ENCODE peak calls at places on chromosome 20, in ten cellular contexts. One of them, this sample, is unnamed.

GRCh38 chr20:43959079-43959919 is 44.6 kb downstream of the TOX2 start:
- DNase-seq in GM04503: no peak
- DNase-seq in germinal center: no peak
- DNase-seq in adrenal gland: no peak
- DNase-seq in Right ventricle myocardium inferior: no peak
- DNase-seq in left cardiac atrium: no peak
- DNase-seq in occipital lobe: no peak
- DNase-seq in COLO829: no peak
- DNase-seq in T-helper 1 cell: peak; percentile 66
- DNase-seq in NCI-H1092: peak; percentile 74
- DNase-seq in this sample: no peak

GRCh38 chr20:62042025-62042820 is 23.5 kb downstream of the TAF4 start:
- DNase-seq in GM04503: no peak
- DNase-seq in germinal center: no peak
- DNase-seq in adrenal gland: no peak
- DNase-seq in Right ventricle myocardium inferior: no peak
- DNase-seq in left cardiac atrium: no peak
- DNase-seq in occipital lobe: no peak
- DNase-seq in COLO829: no peak
- DNase-seq in T-helper 1 cell: no peak
- DNase-seq in NCI-H1092: no peak
- DNase-seq in this sample: no peak

GRCh38 chr20:13211956-13212618 is 9.0 kb upstream of the ISM1 start:
- DNase-seq in GM04503: no peak
- DNase-seq in germinal center: no peak
- DNase-seq in adrenal gland: no peak
- DNase-seq in Right ventricle myocardium inferior: no peak
- DNase-seq in left cardiac atrium: no peak
- DNase-seq in occipital lobe: no peak
- DNase-seq in COLO829: no peak
- DNase-seq in T-helper 1 cell: no peak
- DNase-seq in NCI-H1092: no peak
- DNase-seq in this sample: no peak

GRCh38 chr20:47859255-47859654 is 74.0 kb upstream of the SULF2 start:
- DNase-seq in GM04503: no peak
- DNase-seq in germinal center: no peak
- DNase-seq in adrenal gland: no peak
- DNase-seq in Right ventricle myocardium inferior: no peak
- DNase-seq in left cardiac atrium: no peak
- DNase-seq in occipital lobe: no peak
- DNase-seq in COLO829: no peak
- DNase-seq in T-helper 1 cell: no peak
- DNase-seq in NCI-H1092: no peak
- DNase-seq in this sample: no peak

GRCh38 chr20:51266353-51266752 is 243.4 kb upstream of the KCNG1 start:
- DNase-seq in GM04503: no peak
- DNase-seq in germinal center: no peak
- DNase-seq in adrenal gland: no peak
- DNase-seq in Right ventricle myocardium inferior: no peak
- DNase-seq in left cardiac atrium: no peak
- DNase-seq in occipital lobe: no peak
- DNase-seq in COLO829: no peak
- DNase-seq in T-helper 1 cell: no peak
- DNase-seq in NCI-H1092: no peak
- DNase-seq in this sample: no peak

GRCh38 chr20:62409935-62410741 is 3.1 kb upstream of the CABLES2 start:
- DNase-seq in GM04503: no peak
- DNase-seq in germinal center: peak; percentile 56
- DNase-seq in adrenal gland: peak; percentile 87
- DNase-seq in Right ventricle myocardium inferior: no peak
- DNase-seq in left cardiac atrium: peak; percentile 48
- DNase-seq in occipital lobe: no peak
- DNase-seq in COLO829: peak; percentile 35
- DNase-seq in T-helper 1 cell: peak; percentile 21
- DNase-seq in NCI-H1092: peak; percentile 83
- DNase-seq in this sample: no peak

GRCh38 chr20:63969851-63970713 is at the start of gene ZNF512B:
- DNase-seq in GM04503: no peak
- DNase-seq in germinal center: peak; percentile 59
- DNase-seq in adrenal gland: peak; percentile 82
- DNase-seq in Right ventricle myocardium inferior: peak; percentile 76
- DNase-seq in left cardiac atrium: peak; percentile 82
- DNase-seq in occipital lobe: peak; percentile 35
- DNase-seq in COLO829: peak; percentile 90
- DNase-seq in T-helper 1 cell: peak; percentile 65
- DNase-seq in NCI-H1092: peak; percentile 64
- DNase-seq in this sample: no peak

GRCh38 chr20:12936020-12936419 is 72.8 kb upstream of the SPTLC3 start:
- DNase-seq in GM04503: no peak
- DNase-seq in germinal center: no peak
- DNase-seq in adrenal gland: no peak
- DNase-seq in Right ventricle myocardium inferior: no peak
- DNase-seq in left cardiac atrium: no peak
- DNase-seq in occipital lobe: no peak
- DNase-seq in COLO829: no peak
- DNase-seq in T-helper 1 cell: no peak
- DNase-seq in NCI-H1092: no peak
- DNase-seq in this sample: no peak

GRCh38 chr20:63695419-63696310 is 787 bp upstream of the TNFRSF6B start:
- DNase-seq in GM04503: no peak
- DNase-seq in germinal center: no peak
- DNase-seq in adrenal gland: peak; percentile 14
- DNase-seq in Right ventricle myocardium inferior: peak; percentile 87
- DNase-seq in left cardiac atrium: peak; percentile 64
- DNase-seq in occipital lobe: no peak
- DNase-seq in COLO829: no peak
- DNase-seq in T-helper 1 cell: no peak
- DNase-seq in NCI-H1092: no peak
- DNase-seq in this sample: no peak

GRCh38 chr20:40868568-40869223 is 159.9 kb upstream of the TOP1 start:
- DNase-seq in GM04503: peak; percentile 41
- DNase-seq in germinal center: no peak
- DNase-seq in adrenal gland: peak; percentile 28
- DNase-seq in Right ventricle myocardium inferior: no peak
- DNase-seq in left cardiac atrium: peak; percentile 55
- DNase-seq in occipital lobe: no peak
- DNase-seq in COLO829: no peak
- DNase-seq in T-helper 1 cell: no peak
- DNase-seq in NCI-H1092: no peak
- DNase-seq in this sample: no peak

GRCh38 chr20:57389695-57390603 is 1.2 kb upstream of the RBM38 start:
- DNase-seq in GM04503: no peak
- DNase-seq in germinal center: peak; percentile 48
- DNase-seq in adrenal gland: no peak
- DNase-seq in Right ventricle myocardium inferior: peak; percentile 69
- DNase-seq in left cardiac atrium: no peak
- DNase-seq in occipital lobe: no peak
- DNase-seq in COLO829: no peak
- DNase-seq in T-helper 1 cell: peak; percentile 46
- DNase-seq in NCI-H1092: no peak
- DNase-seq in this sample: no peak

GRCh38 chr20:62014889-62015375 is 50.7 kb downstream of the TAF4 start:
- DNase-seq in GM04503: no peak
- DNase-seq in germinal center: no peak
- DNase-seq in adrenal gland: no peak
- DNase-seq in Right ventricle myocardium inferior: no peak
- DNase-seq in left cardiac atrium: no peak
- DNase-seq in occipital lobe: no peak
- DNase-seq in COLO829: no peak
- DNase-seq in T-helper 1 cell: no peak
- DNase-seq in NCI-H1092: no peak
- DNase-seq in this sample: no peak

GRCh38 chr20:53731595-53731994 is 138.0 kb upstream of the ZNF217 start:
- DNase-seq in GM04503: no peak
- DNase-seq in germinal center: no peak
- DNase-seq in adrenal gland: no peak
- DNase-seq in Right ventricle myocardium inferior: no peak
- DNase-seq in left cardiac atrium: no peak
- DNase-seq in occipital lobe: no peak
- DNase-seq in COLO829: no peak
- DNase-seq in T-helper 1 cell: no peak
- DNase-seq in NCI-H1092: no peak
- DNase-seq in this sample: no peak

GRCh38 chr20:53216856-53217576 is 244.9 kb downstream of the TSHZ2 start:
- DNase-seq in GM04503: no peak
- DNase-seq in germinal center: peak; percentile 73
- DNase-seq in adrenal gland: peak; percentile 83
- DNase-seq in Right ventricle myocardium inferior: peak; percentile 90
- DNase-seq in left cardiac atrium: peak; percentile 72
- DNase-seq in occipital lobe: peak; percentile 11
- DNase-seq in COLO829: peak; percentile 36
- DNase-seq in T-helper 1 cell: peak; percentile 67
- DNase-seq in NCI-H1092: peak; percentile 33
- DNase-seq in this sample: no peak

GRCh38 chr20:19885981-19886665 is 128.1 kb downstream of the RIN2 start:
- DNase-seq in GM04503: peak; percentile 44
- DNase-seq in germinal center: no peak
- DNase-seq in adrenal gland: peak; percentile 74
- DNase-seq in Right ventricle myocardium inferior: peak; percentile 79
- DNase-seq in left cardiac atrium: peak; percentile 63
- DNase-seq in occipital lobe: peak; percentile 11
- DNase-seq in COLO829: no peak
- DNase-seq in T-helper 1 cell: no peak
- DNase-seq in NCI-H1092: no peak
- DNase-seq in this sample: no peak

GRCh38 chr20:61303675-61304074 is 51.6 kb downstream of the CDH4 start:
- DNase-seq in GM04503: no peak
- DNase-seq in germinal center: no peak
- DNase-seq in adrenal gland: no peak
- DNase-seq in Right ventricle myocardium inferior: no peak
- DNase-seq in left cardiac atrium: no peak
- DNase-seq in occipital lobe: no peak
- DNase-seq in COLO829: no peak
- DNase-seq in T-helper 1 cell: no peak
- DNase-seq in NCI-H1092: no peak
- DNase-seq in this sample: no peak

GRCh38 chr20:63955281-63955845 is 853 bp downstream of the UCKL1 start:
- DNase-seq in GM04503: no peak
- DNase-seq in germinal center: peak; percentile 63
- DNase-seq in adrenal gland: no peak
- DNase-seq in Right ventricle myocardium inferior: peak; percentile 83
- DNase-seq in left cardiac atrium: peak; percentile 62
- DNase-seq in occipital lobe: no peak
- DNase-seq in COLO829: no peak
- DNase-seq in T-helper 1 cell: peak; percentile 49
- DNase-seq in NCI-H1092: no peak
- DNase-seq in this sample: no peak

GRCh38 chr20:1423625-1424106 is 30.8 kb upstream of the FKBP1A start:
- DNase-seq in GM04503: no peak
- DNase-seq in germinal center: no peak
- DNase-seq in adrenal gland: no peak
- DNase-seq in Right ventricle myocardium inferior: no peak
- DNase-seq in left cardiac atrium: no peak
- DNase-seq in occipital lobe: no peak
- DNase-seq in COLO829: peak; percentile 39
- DNase-seq in T-helper 1 cell: peak; percentile 31
- DNase-seq in NCI-H1092: peak; percentile 14
- DNase-seq in this sample: no peak

GRCh38 chr20:25297141-25297905 is 49.4 kb downstream of the PYGB start:
- DNase-seq in GM04503: no peak
- DNase-seq in germinal center: peak; percentile 36
- DNase-seq in adrenal gland: no peak
- DNase-seq in Right ventricle myocardium inferior: peak; percentile 61
- DNase-seq in left cardiac atrium: no peak
- DNase-seq in occipital lobe: no peak
- DNase-seq in COLO829: no peak
- DNase-seq in T-helper 1 cell: no peak
- DNase-seq in NCI-H1092: no peak
- DNase-seq in this sample: no peak

GRCh38 chr20:40144581-40144980 is 544.5 kb downstream of the MAFB start:
- DNase-seq in GM04503: no peak
- DNase-seq in germinal center: no peak
- DNase-seq in adrenal gland: no peak
- DNase-seq in Right ventricle myocardium inferior: no peak
- DNase-seq in left cardiac atrium: no peak
- DNase-seq in occipital lobe: no peak
- DNase-seq in COLO829: no peak
- DNase-seq in T-helper 1 cell: no peak
- DNase-seq in NCI-H1092: peak; percentile 45
- DNase-seq in this sample: no peak

GRCh38 chr20:41170386-41171105 is 33.2 kb downstream of the PLCG1 start:
- DNase-seq in GM04503: no peak
- DNase-seq in germinal center: no peak
- DNase-seq in adrenal gland: peak; percentile 13
- DNase-seq in Right ventricle myocardium inferior: no peak
- DNase-seq in left cardiac atrium: no peak
- DNase-seq in occipital lobe: no peak
- DNase-seq in COLO829: no peak
- DNase-seq in T-helper 1 cell: no peak
- DNase-seq in NCI-H1092: no peak
- DNase-seq in this sample: no peak

GRCh38 chr20:12790856-12791255 is 217.9 kb upstream of the SPTLC3 start:
- DNase-seq in GM04503: no peak
- DNase-seq in germinal center: no peak
- DNase-seq in adrenal gland: no peak
- DNase-seq in Right ventricle myocardium inferior: no peak
- DNase-seq in left cardiac atrium: no peak
- DNase-seq in occipital lobe: no peak
- DNase-seq in COLO829: no peak
- DNase-seq in T-helper 1 cell: no peak
- DNase-seq in NCI-H1092: no peak
- DNase-seq in this sample: no peak

GRCh38 chr20:34181484-34181883 is 59.7 kb upstream of the ASIP start:
- DNase-seq in GM04503: no peak
- DNase-seq in germinal center: no peak
- DNase-seq in adrenal gland: no peak
- DNase-seq in Right ventricle myocardium inferior: no peak
- DNase-seq in left cardiac atrium: no peak
- DNase-seq in occipital lobe: no peak
- DNase-seq in COLO829: no peak
- DNase-seq in T-helper 1 cell: no peak
- DNase-seq in NCI-H1092: no peak
- DNase-seq in this sample: no peak

GRCh38 chr20:37384683-37385174 is 38.8 kb downstream of the SRC start:
- DNase-seq in GM04503: no peak
- DNase-seq in germinal center: peak; percentile 78
- DNase-seq in adrenal gland: peak; percentile 79
- DNase-seq in Right ventricle myocardium inferior: peak; percentile 86
- DNase-seq in left cardiac atrium: peak; percentile 71
- DNase-seq in occipital lobe: peak; percentile 37
- DNase-seq in COLO829: peak; percentile 30
- DNase-seq in T-helper 1 cell: peak; percentile 67
- DNase-seq in NCI-H1092: no peak
- DNase-seq in this sample: no peak

GRCh38 chr20:31869942-31870702 is at the start of the genes DUSP15 and TTLL9:
- DNase-seq in GM04503: no peak
- DNase-seq in germinal center: peak; percentile 33
- DNase-seq in adrenal gland: peak; percentile 62
- DNase-seq in Right ventricle myocardium inferior: peak; percentile 68
- DNase-seq in left cardiac atrium: peak; percentile 63
- DNase-seq in occipital lobe: peak; percentile 39
- DNase-seq in COLO829: no peak
- DNase-seq in T-helper 1 cell: no peak
- DNase-seq in NCI-H1092: no peak
- DNase-seq in this sample: no peak

GRCh38 chr20:6769953-6770831 is 2.7 kb downstream of the BMP2 start:
- DNase-seq in GM04503: no peak
- DNase-seq in germinal center: no peak
- DNase-seq in adrenal gland: peak; percentile 33
- DNase-seq in Right ventricle myocardium inferior: peak; percentile 72
- DNase-seq in left cardiac atrium: peak; percentile 49
- DNase-seq in occipital lobe: no peak
- DNase-seq in COLO829: no peak
- DNase-seq in T-helper 1 cell: no peak
- DNase-seq in NCI-H1092: no peak
- DNase-seq in this sample: no peak

GRCh38 chr20:58784321-58785074 is 66.2 kb downstream of the GNAS-AS1 start:
- DNase-seq in GM04503: no peak
- DNase-seq in germinal center: no peak
- DNase-seq in adrenal gland: no peak
- DNase-seq in Right ventricle myocardium inferior: no peak
- DNase-seq in left cardiac atrium: no peak
- DNase-seq in occipital lobe: no peak
- DNase-seq in COLO829: no peak
- DNase-seq in T-helper 1 cell: no peak
- DNase-seq in NCI-H1092: no peak
- DNase-seq in this sample: no peak

GRCh38 chr20:60210779-60211617 is 252.8 kb downstream of the CDH26 start:
- DNase-seq in GM04503: no peak
- DNase-seq in germinal center: peak; percentile 27
- DNase-seq in adrenal gland: peak; percentile 66
- DNase-seq in Right ventricle myocardium inferior: peak; percentile 83
- DNase-seq in left cardiac atrium: peak; percentile 55
- DNase-seq in occipital lobe: peak; percentile 19
- DNase-seq in COLO829: peak; percentile 71
- DNase-seq in T-helper 1 cell: peak; percentile 44
- DNase-seq in NCI-H1092: peak; percentile 18
- DNase-seq in this sample: no peak